ENCODE peak calls at places on chromosomes 1 and 21, in six cellular contexts. One of them, this sample, is unnamed.

GRCh38 chr1:155522069-155522468 is 40.5 kb downstream of the ASH1L start:
- DNase-seq in cardiac muscle cell: no peak
- DNase-seq in A549: no peak
- DNase-seq in CD8-positive, alpha-beta T cell: no peak
- DNase-seq in suprapubic skin: no peak
- DNase-seq in tibial nerve: no peak
- DNase-seq in this sample: no peak

GRCh38 chr1:62515055-62515454 is 78.2 kb downstream of the USP1 start:
- DNase-seq in cardiac muscle cell: no peak
- DNase-seq in A549: no peak
- DNase-seq in CD8-positive, alpha-beta T cell: no peak
- DNase-seq in suprapubic skin: no peak
- DNase-seq in tibial nerve: no peak
- DNase-seq in this sample: peak; percentile 7

GRCh38 chr1:177800386-177801058 is 169.3 kb downstream of the SEC16B start:
- DNase-seq in CD8-positive, alpha-beta T cell: no peak
- DNase-seq in tibial nerve: no peak
- DNase-seq in A549: no peak
- DNase-seq in suprapubic skin: no peak
- DNase-seq in cardiac muscle cell: no peak
- DNase-seq in this sample: no peak

GRCh38 chr1:213996320-213997022 is 8.7 kb downstream of the PROX1 start:
- DNase-seq in suprapubic skin: no peak
- DNase-seq in A549: no peak
- DNase-seq in cardiac muscle cell: no peak
- DNase-seq in tibial nerve: no peak
- DNase-seq in CD8-positive, alpha-beta T cell: no peak
- DNase-seq in this sample: no peak

GRCh38 chr1:1907098-1907736 is 7.8 kb upstream of the CALML6 start:
- DNase-seq in A549: no peak
- DNase-seq in tibial nerve: no peak
- DNase-seq in suprapubic skin: no peak
- DNase-seq in cardiac muscle cell: no peak
- DNase-seq in CD8-positive, alpha-beta T cell: no peak
- DNase-seq in this sample: no peak

GRCh38 chr21:42032266-42032665 is 22.1 kb upstream of the ZBTB21 start:
- DNase-seq in suprapubic skin: no peak
- DNase-seq in A549: no peak
- DNase-seq in cardiac muscle cell: no peak
- DNase-seq in CD8-positive, alpha-beta T cell: no peak
- DNase-seq in tibial nerve: no peak
- DNase-seq in this sample: no peak

GRCh38 chr1:154489863-154490262 is 12.2 kb upstream of the TDRD10 start:
- DNase-seq in A549: no peak
- DNase-seq in cardiac muscle cell: no peak
- DNase-seq in tibial nerve: no peak
- DNase-seq in suprapubic skin: no peak
- DNase-seq in CD8-positive, alpha-beta T cell: no peak
- DNase-seq in this sample: no peak

GRCh38 chr1:30768830-30769718 is 11.5 kb upstream of the LAPTM5 start:
- DNase-seq in tibial nerve: no peak
- DNase-seq in suprapubic skin: no peak
- DNase-seq in A549: no peak
- DNase-seq in CD8-positive, alpha-beta T cell: no peak
- DNase-seq in cardiac muscle cell: no peak
- DNase-seq in this sample: no peak

GRCh38 chr1:172293379-172293778 is 127.1 kb upstream of the C1orf105 start:
- DNase-seq in tibial nerve: no peak
- DNase-seq in cardiac muscle cell: no peak
- DNase-seq in CD8-positive, alpha-beta T cell: no peak
- DNase-seq in A549: no peak
- DNase-seq in suprapubic skin: no peak
- DNase-seq in this sample: peak; percentile 64

GRCh38 chr1:109732390-109732763 is 8.5 kb downstream of the GSTM3 start:
- DNase-seq in cardiac muscle cell: no peak
- DNase-seq in CD8-positive, alpha-beta T cell: no peak
- DNase-seq in A549: no peak
- DNase-seq in suprapubic skin: no peak
- DNase-seq in tibial nerve: no peak
- DNase-seq in this sample: no peak

GRCh38 chr1:151006331-151007052 is at the start of gene MINDY1:
- DNase-seq in suprapubic skin: peak; percentile 85
- DNase-seq in tibial nerve: peak; percentile 54
- DNase-seq in A549: peak; percentile 85
- DNase-seq in cardiac muscle cell: peak; percentile 88
- DNase-seq in CD8-positive, alpha-beta T cell: peak; percentile 36
- DNase-seq in this sample: peak; percentile 67

GRCh38 chr1:11617314-11617713 is 36.9 kb downstream of the FBXO2 start:
- DNase-seq in suprapubic skin: no peak
- DNase-seq in CD8-positive, alpha-beta T cell: no peak
- DNase-seq in tibial nerve: no peak
- DNase-seq in A549: peak; percentile 15
- DNase-seq in cardiac muscle cell: no peak
- DNase-seq in this sample: no peak

GRCh38 chr1:157198619-157199420 is 60.6 kb upstream of the ETV3 start:
- DNase-seq in suprapubic skin: no peak
- DNase-seq in cardiac muscle cell: no peak
- DNase-seq in CD8-positive, alpha-beta T cell: no peak
- DNase-seq in A549: no peak
- DNase-seq in tibial nerve: no peak
- DNase-seq in this sample: no peak

GRCh38 chr1:88014126-88014525 is 669.9 kb upstream of the PKN2 start:
- DNase-seq in suprapubic skin: no peak
- DNase-seq in cardiac muscle cell: no peak
- DNase-seq in CD8-positive, alpha-beta T cell: no peak
- DNase-seq in A549: no peak
- DNase-seq in tibial nerve: no peak
- DNase-seq in this sample: no peak

GRCh38 chr1:225565845-225566244 is 87.1 kb downstream of the ENAH start:
- DNase-seq in cardiac muscle cell: no peak
- DNase-seq in suprapubic skin: no peak
- DNase-seq in CD8-positive, alpha-beta T cell: no peak
- DNase-seq in A549: no peak
- DNase-seq in tibial nerve: no peak
- DNase-seq in this sample: peak; percentile 46

GRCh38 chr21:17523007-17523451 is 10.2 kb downstream of the CXADR start:
- DNase-seq in CD8-positive, alpha-beta T cell: no peak
- DNase-seq in suprapubic skin: no peak
- DNase-seq in cardiac muscle cell: no peak
- DNase-seq in tibial nerve: no peak
- DNase-seq in A549: peak; percentile 22
- DNase-seq in this sample: no peak

GRCh38 chr1:239725371-239725770 is 339.0 kb downstream of the CHRM3 start:
- DNase-seq in cardiac muscle cell: no peak
- DNase-seq in suprapubic skin: no peak
- DNase-seq in CD8-positive, alpha-beta T cell: no peak
- DNase-seq in A549: no peak
- DNase-seq in tibial nerve: no peak
- DNase-seq in this sample: no peak

GRCh38 chr1:4298333-4298732 is 356.1 kb upstream of the AJAP1 start:
- DNase-seq in tibial nerve: no peak
- DNase-seq in cardiac muscle cell: no peak
- DNase-seq in A549: no peak
- DNase-seq in CD8-positive, alpha-beta T cell: no peak
- DNase-seq in suprapubic skin: peak; percentile 7
- DNase-seq in this sample: no peak

GRCh38 chr1:192303029-192303428 is 13.8 kb upstream of the RGS21 start:
- DNase-seq in CD8-positive, alpha-beta T cell: no peak
- DNase-seq in suprapubic skin: no peak
- DNase-seq in A549: no peak
- DNase-seq in cardiac muscle cell: no peak
- DNase-seq in tibial nerve: no peak
- DNase-seq in this sample: no peak

GRCh38 chr1:201655910-201656669 is 117.2 kb downstream of the NAV1 start:
- DNase-seq in CD8-positive, alpha-beta T cell: no peak
- DNase-seq in tibial nerve: no peak
- DNase-seq in A549: no peak
- DNase-seq in suprapubic skin: no peak
- DNase-seq in cardiac muscle cell: no peak
- DNase-seq in this sample: no peak

GRCh38 chr21:36203603-36203889 is 46.9 kb downstream of the DOP1B start:
- DNase-seq in CD8-positive, alpha-beta T cell: no peak
- DNase-seq in tibial nerve: no peak
- DNase-seq in suprapubic skin: no peak
- DNase-seq in cardiac muscle cell: no peak
- DNase-seq in A549: peak; percentile 45
- DNase-seq in this sample: peak; percentile 33

GRCh38 chr21:15221799-15222386 is 157.1 kb upstream of the NRIP1 start:
- DNase-seq in A549: peak; percentile 92
- DNase-seq in tibial nerve: no peak
- DNase-seq in cardiac muscle cell: peak; percentile 84
- DNase-seq in CD8-positive, alpha-beta T cell: no peak
- DNase-seq in suprapubic skin: no peak
- DNase-seq in this sample: no peak

GRCh38 chr1:206897175-206897574 is at the start of gene IL24:
- DNase-seq in A549: no peak
- DNase-seq in CD8-positive, alpha-beta T cell: no peak
- DNase-seq in suprapubic skin: peak; percentile 55
- DNase-seq in tibial nerve: no peak
- DNase-seq in cardiac muscle cell: no peak
- DNase-seq in this sample: no peak

DNA sequence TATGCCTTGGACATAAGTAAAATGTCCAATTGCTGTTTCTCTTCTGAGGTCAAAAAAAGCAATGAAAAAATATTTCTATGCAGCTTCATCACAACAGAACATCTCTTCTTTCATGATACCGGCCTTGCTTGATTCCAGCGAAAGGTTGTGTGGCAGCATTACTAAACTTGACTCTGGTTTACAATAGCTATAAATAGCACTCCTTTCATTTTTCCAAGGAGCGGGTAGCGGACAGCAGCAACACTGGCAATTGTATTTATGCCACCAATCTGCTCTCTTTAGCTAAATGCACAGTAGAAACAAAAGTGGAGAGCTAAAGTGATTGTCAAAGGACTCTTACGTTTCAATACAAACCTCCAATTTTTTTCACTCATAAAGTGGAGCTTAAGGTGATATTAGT is 7.5 kb upstream of the DAB1 start:
- DNase-seq in suprapubic skin: no peak
- DNase-seq in CD8-positive, alpha-beta T cell: no peak
- DNase-seq in tibial nerve: no peak
- DNase-seq in cardiac muscle cell: peak; percentile 58
- DNase-seq in A549: no peak
- DNase-seq in this sample: no peak
- H3K4me3 ChIP-seq in suprapubic skin: no peak overlapping the region
- H3K4me3 ChIP-seq in CD8-positive, alpha-beta T cell: no peak overlapping the region
- H3K4me3 ChIP-seq in tibial nerve: no peak overlapping the region
- H3K4me3 ChIP-seq in cardiac muscle cell: no peak overlapping the region
- H3K4me3 ChIP-seq in A549: no peak overlapping the region
- H3K4me3 ChIP-seq in this sample: no peak overlapping the region

GRCh38 chr1:107750364-107750959 is 214.5 kb downstream of the VAV3 start:
- DNase-seq in cardiac muscle cell: peak; percentile 83
- DNase-seq in suprapubic skin: no peak
- DNase-seq in tibial nerve: peak; percentile 15
- DNase-seq in A549: peak; percentile 64
- DNase-seq in CD8-positive, alpha-beta T cell: no peak
- DNase-seq in this sample: peak; percentile 52

DNA sequence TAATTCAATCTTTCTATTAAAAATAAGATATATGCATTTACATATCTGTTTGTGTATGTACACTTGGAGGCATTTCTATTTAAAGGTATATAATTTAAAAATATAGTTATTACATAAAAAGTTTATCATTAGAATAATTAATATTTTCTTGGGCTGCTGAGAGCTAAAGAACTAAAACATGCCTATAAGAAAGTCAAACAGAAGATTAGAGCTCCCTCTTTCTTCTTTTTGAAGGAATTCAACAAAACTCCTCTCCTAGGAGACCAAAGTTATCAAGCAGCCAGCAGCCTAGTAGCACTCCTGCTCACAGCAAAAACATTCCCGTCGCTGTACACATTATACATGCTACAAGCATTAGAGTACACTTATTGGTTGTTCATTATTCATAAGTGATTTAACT is 216.5 kb downstream of the VAV3 start:
- DNase-seq in A549: peak; percentile 33
- DNase-seq in tibial nerve: no peak
- DNase-seq in cardiac muscle cell: peak; percentile 34
- DNase-seq in CD8-positive, alpha-beta T cell: no peak
- DNase-seq in suprapubic skin: no peak
- DNase-seq in this sample: peak; percentile 20
- TF ChIP-seq CTCF in A549: peak; percentile 58
- TF ChIP-seq CTCF in tibial nerve: no peak
- TF ChIP-seq CTCF in cardiac muscle cell: peak; percentile 24
- TF ChIP-seq CTCF in CD8-positive, alpha-beta T cell: no peak
- TF ChIP-seq CTCF in suprapubic skin: peak; percentile 24
- TF ChIP-seq CTCF in this sample: peak; percentile 56

GRCh38 chr21:43917515-43918384 is 52.7 kb downstream of the AGPAT3 start:
- DNase-seq in tibial nerve: no peak
- DNase-seq in cardiac muscle cell: no peak
- DNase-seq in suprapubic skin: peak; percentile 15
- DNase-seq in A549: no peak
- DNase-seq in CD8-positive, alpha-beta T cell: peak; percentile 39
- DNase-seq in this sample: no peak
- H3K4me3 ChIP-seq in tibial nerve: no peak overlapping the region
- H3K4me3 ChIP-seq in cardiac muscle cell: no peak overlapping the region
- H3K4me3 ChIP-seq in suprapubic skin: no peak overlapping the region
- H3K4me3 ChIP-seq in A549: no peak overlapping the region
- H3K4me3 ChIP-seq in CD8-positive, alpha-beta T cell: peak overlapping the region; percentile 51
- H3K4me3 ChIP-seq in this sample: no peak overlapping the region

GRCh38 chr1:26096471-26096870 is 15.2 kb upstream of the PDIK1L start:
- DNase-seq in tibial nerve: no peak
- DNase-seq in cardiac muscle cell: no peak
- DNase-seq in CD8-positive, alpha-beta T cell: no peak
- DNase-seq in A549: no peak
- DNase-seq in suprapubic skin: no peak
- DNase-seq in this sample: no peak

GRCh38 chr1:26090893-26091292 is 20.7 kb upstream of the PDIK1L start:
- DNase-seq in A549: no peak
- DNase-seq in CD8-positive, alpha-beta T cell: no peak
- DNase-seq in suprapubic skin: no peak
- DNase-seq in tibial nerve: no peak
- DNase-seq in cardiac muscle cell: no peak
- DNase-seq in this sample: no peak

GRCh38 chr1:26092422-26092821 is 19.2 kb upstream of the PDIK1L start:
- DNase-seq in A549: no peak
- DNase-seq in tibial nerve: no peak
- DNase-seq in CD8-positive, alpha-beta T cell: no peak
- DNase-seq in cardiac muscle cell: no peak
- DNase-seq in suprapubic skin: no peak
- DNase-seq in this sample: no peak

GRCh38 chr1:26094677-26095383 is 16.8 kb upstream of the PDIK1L start:
- DNase-seq in tibial nerve: no peak
- DNase-seq in suprapubic skin: no peak
- DNase-seq in CD8-positive, alpha-beta T cell: no peak
- DNase-seq in A549: no peak
- DNase-seq in cardiac muscle cell: peak; percentile 36
- DNase-seq in this sample: no peak

DNA sequence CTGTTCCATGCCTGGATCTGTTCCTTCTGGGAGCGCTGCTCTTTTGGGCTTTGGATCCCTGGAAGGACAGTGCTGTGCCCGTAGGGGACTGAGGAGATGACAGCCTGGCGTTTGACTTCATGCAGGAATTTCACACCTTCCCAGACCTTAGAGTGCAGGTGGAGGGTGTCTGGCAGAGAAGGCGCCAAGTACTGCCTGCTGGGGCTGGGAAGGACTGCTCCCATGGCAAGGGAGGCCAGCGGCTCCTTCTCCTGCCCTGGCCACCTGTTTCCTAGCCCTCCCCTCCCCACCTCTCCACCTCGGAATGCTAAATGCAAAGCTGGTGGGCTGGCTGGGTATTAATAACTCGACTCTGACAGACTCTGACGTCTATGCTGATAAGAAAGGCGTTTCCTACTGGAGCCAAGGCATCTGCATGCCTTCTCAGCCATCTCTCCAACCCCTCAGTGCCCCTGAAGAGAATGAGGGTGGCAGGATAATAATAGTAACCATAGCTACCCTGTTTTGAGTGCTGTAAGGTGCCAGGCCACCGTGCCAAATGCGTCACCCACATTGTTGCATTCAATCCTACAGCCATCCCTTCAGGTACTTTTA is 17.5 kb upstream of the PDIK1L start:
- DNase-seq in suprapubic skin: no peak
- DNase-seq in tibial nerve: no peak
- DNase-seq in A549: no peak
- DNase-seq in CD8-positive, alpha-beta T cell: no peak
- DNase-seq in cardiac muscle cell: peak; percentile 93
- DNase-seq in this sample: no peak
- TF ChIP-seq CTCF in suprapubic skin: no peak
- TF ChIP-seq CTCF in tibial nerve: no peak
- TF ChIP-seq CTCF in A549: no peak
- TF ChIP-seq CTCF in CD8-positive, alpha-beta T cell: no peak
- TF ChIP-seq CTCF in cardiac muscle cell: no peak
- TF ChIP-seq CTCF in this sample: no peak

This sample was measured in AG09309.